ENCODE peak calls at places on chromosomes 12 and 14, in six cellular contexts. One of them, this sample, is unnamed.

GRCh38 chr12:31582155-31582554 is 8.8 kb downstream of the DENND5B start:
- DNase-seq in choroid plexus epithelial cell: peak; percentile 72
- DNase-seq in endothelial cell of umbilical vein: no peak
- DNase-seq in heart right ventricle: no peak
- DNase-seq in fibroblast of lung: peak; percentile 77
- DNase-seq in mammary epithelial cell: no peak
- DNase-seq in this sample: no peak

GRCh38 chr12:130944878-130945277 is 8.8 kb upstream of the ADGRD1 start:
- DNase-seq in heart right ventricle: no peak
- DNase-seq in endothelial cell of umbilical vein: no peak
- DNase-seq in mammary epithelial cell: no peak
- DNase-seq in choroid plexus epithelial cell: no peak
- DNase-seq in fibroblast of lung: no peak
- DNase-seq in this sample: no peak

GRCh38 chr12:109961201-109961600 is 35.0 kb downstream of the GIT2 start:
- DNase-seq in heart right ventricle: no peak
- DNase-seq in fibroblast of lung: peak; percentile 86
- DNase-seq in endothelial cell of umbilical vein: no peak
- DNase-seq in mammary epithelial cell: no peak
- DNase-seq in choroid plexus epithelial cell: no peak
- DNase-seq in this sample: no peak

GRCh38 chr14:76484355-76484754 is 108.4 kb downstream of the ESRRB start:
- DNase-seq in heart right ventricle: no peak
- DNase-seq in endothelial cell of umbilical vein: no peak
- DNase-seq in mammary epithelial cell: no peak
- DNase-seq in choroid plexus epithelial cell: no peak
- DNase-seq in fibroblast of lung: no peak
- DNase-seq in this sample: no peak

GRCh38 chr12:88896958-88897357 is 316.7 kb upstream of the KITLG start:
- DNase-seq in heart right ventricle: no peak
- DNase-seq in fibroblast of lung: peak; percentile 71
- DNase-seq in choroid plexus epithelial cell: no peak
- DNase-seq in mammary epithelial cell: no peak
- DNase-seq in endothelial cell of umbilical vein: peak; percentile 90
- DNase-seq in this sample: no peak

GRCh38 chr14:95784137-95784536 is 70.2 kb upstream of the TCL1A start:
- DNase-seq in heart right ventricle: peak; percentile 11
- DNase-seq in fibroblast of lung: peak; percentile 18
- DNase-seq in choroid plexus epithelial cell: peak; percentile 40
- DNase-seq in mammary epithelial cell: peak; percentile 8
- DNase-seq in endothelial cell of umbilical vein: peak; percentile 15
- DNase-seq in this sample: no peak

GRCh38 chr14:52902971-52903385 is 47.9 kb downstream of the FERMT2 start:
- DNase-seq in heart right ventricle: no peak
- DNase-seq in mammary epithelial cell: peak; percentile 29
- DNase-seq in fibroblast of lung: peak; percentile 64
- DNase-seq in endothelial cell of umbilical vein: peak; percentile 73
- DNase-seq in choroid plexus epithelial cell: peak; percentile 57
- DNase-seq in this sample: no peak

GRCh38 chr12:1819050-1819449 is 1.3 kb upstream of the LRTM2 start:
- DNase-seq in choroid plexus epithelial cell: no peak
- DNase-seq in fibroblast of lung: no peak
- DNase-seq in mammary epithelial cell: no peak
- DNase-seq in endothelial cell of umbilical vein: no peak
- DNase-seq in heart right ventricle: no peak
- DNase-seq in this sample: no peak

GRCh38 chr14:53792909-53793308 is 163.7 kb downstream of the BMP4 start:
- DNase-seq in fibroblast of lung: no peak
- DNase-seq in heart right ventricle: no peak
- DNase-seq in endothelial cell of umbilical vein: no peak
- DNase-seq in mammary epithelial cell: no peak
- DNase-seq in choroid plexus epithelial cell: no peak
- DNase-seq in this sample: no peak

GRCh38 chr12:100199347-100200136 is 1.1 kb upstream of the ACTR6 start:
- DNase-seq in endothelial cell of umbilical vein: peak; percentile 20
- DNase-seq in heart right ventricle: peak; percentile 41
- DNase-seq in choroid plexus epithelial cell: peak; percentile 10
- DNase-seq in mammary epithelial cell: peak; percentile 52
- DNase-seq in fibroblast of lung: peak; percentile 25
- DNase-seq in this sample: no peak

GRCh38 chr12:25977047-25977446 is 18.6 kb downstream of the RASSF8 start:
- DNase-seq in endothelial cell of umbilical vein: no peak
- DNase-seq in mammary epithelial cell: peak; percentile 45
- DNase-seq in fibroblast of lung: peak; percentile 97
- DNase-seq in choroid plexus epithelial cell: no peak
- DNase-seq in heart right ventricle: no peak
- DNase-seq in this sample: peak; percentile 96

GRCh38 chr14:41749425-41749824 is 142.7 kb downstream of the LRFN5 start:
- DNase-seq in fibroblast of lung: peak; percentile 1
- DNase-seq in mammary epithelial cell: no peak
- DNase-seq in endothelial cell of umbilical vein: no peak
- DNase-seq in choroid plexus epithelial cell: peak; percentile 61
- DNase-seq in heart right ventricle: no peak
- DNase-seq in this sample: no peak

GRCh38 chr12:89573081-89573810 is 47.4 kb upstream of the POC1B start:
- DNase-seq in choroid plexus epithelial cell: no peak
- DNase-seq in endothelial cell of umbilical vein: no peak
- DNase-seq in heart right ventricle: no peak
- DNase-seq in mammary epithelial cell: no peak
- DNase-seq in fibroblast of lung: peak; percentile 10
- DNase-seq in this sample: no peak

GRCh38 chr12:88805692-88806091 is 225.4 kb upstream of the KITLG start:
- DNase-seq in choroid plexus epithelial cell: no peak
- DNase-seq in mammary epithelial cell: no peak
- DNase-seq in heart right ventricle: no peak
- DNase-seq in fibroblast of lung: no peak
- DNase-seq in endothelial cell of umbilical vein: no peak
- DNase-seq in this sample: no peak

GRCh38 chr14:95319312-95320075 is at the start of gene CLMN:
- DNase-seq in fibroblast of lung: peak; percentile 21
- DNase-seq in choroid plexus epithelial cell: peak; percentile 28
- DNase-seq in endothelial cell of umbilical vein: peak; percentile 25
- DNase-seq in mammary epithelial cell: peak; percentile 52
- DNase-seq in heart right ventricle: peak; percentile 21
- DNase-seq in this sample: no peak

GRCh38 chr12:26149963-26150362 is 25.1 kb upstream of the BHLHE41 start:
- DNase-seq in choroid plexus epithelial cell: no peak
- DNase-seq in heart right ventricle: no peak
- DNase-seq in mammary epithelial cell: no peak
- DNase-seq in endothelial cell of umbilical vein: no peak
- DNase-seq in fibroblast of lung: no peak
- DNase-seq in this sample: no peak

GRCh38 chr12:3117628-3118027 is 40.4 kb downstream of the TSPAN9 start:
- DNase-seq in fibroblast of lung: peak; percentile 96
- DNase-seq in heart right ventricle: no peak
- DNase-seq in endothelial cell of umbilical vein: no peak
- DNase-seq in mammary epithelial cell: peak; percentile 89
- DNase-seq in choroid plexus epithelial cell: peak; percentile 87
- DNase-seq in this sample: no peak

GRCh38 chr14:94992046-94992445 is 165.3 kb downstream of the DICER1 start:
- DNase-seq in choroid plexus epithelial cell: no peak
- DNase-seq in endothelial cell of umbilical vein: no peak
- DNase-seq in fibroblast of lung: no peak
- DNase-seq in mammary epithelial cell: peak; percentile 83
- DNase-seq in heart right ventricle: no peak
- DNase-seq in this sample: no peak

GRCh38 chr14:55423969-55424368 is 12.3 kb upstream of the ATG14 start:
- DNase-seq in choroid plexus epithelial cell: no peak
- DNase-seq in endothelial cell of umbilical vein: no peak
- DNase-seq in fibroblast of lung: no peak
- DNase-seq in heart right ventricle: no peak
- DNase-seq in mammary epithelial cell: no peak
- DNase-seq in this sample: no peak

GRCh38 chr12:128715485-128715884 is 108.3 kb downstream of the SLC15A4 start:
- DNase-seq in endothelial cell of umbilical vein: no peak
- DNase-seq in heart right ventricle: no peak
- DNase-seq in choroid plexus epithelial cell: no peak
- DNase-seq in mammary epithelial cell: no peak
- DNase-seq in fibroblast of lung: no peak
- DNase-seq in this sample: no peak

GRCh38 chr12:79645235-79645630 is 45.5 kb downstream of the PAWR start:
- DNase-seq in fibroblast of lung: no peak
- DNase-seq in choroid plexus epithelial cell: no peak
- DNase-seq in endothelial cell of umbilical vein: no peak
- DNase-seq in mammary epithelial cell: no peak
- DNase-seq in heart right ventricle: no peak
- DNase-seq in this sample: no peak

GRCh38 chr12:98883231-98883630 is 238.1 kb downstream of the APAF1 start:
- DNase-seq in fibroblast of lung: no peak
- DNase-seq in choroid plexus epithelial cell: no peak
- DNase-seq in heart right ventricle: no peak
- DNase-seq in mammary epithelial cell: no peak
- DNase-seq in endothelial cell of umbilical vein: no peak
- DNase-seq in this sample: no peak

GRCh38 chr12:50282581-50283229 is 615 bp downstream of the LIMA1 start:
- DNase-seq in heart right ventricle: no peak
- DNase-seq in fibroblast of lung: peak; percentile 54
- DNase-seq in endothelial cell of umbilical vein: peak; percentile 61
- DNase-seq in choroid plexus epithelial cell: peak; percentile 45
- DNase-seq in mammary epithelial cell: peak; percentile 12
- DNase-seq in this sample: no peak

GRCh38 chr14:69441948-69442347 is 42.6 kb upstream of the PLEKHD1 start:
- DNase-seq in choroid plexus epithelial cell: peak; percentile 12
- DNase-seq in mammary epithelial cell: no peak
- DNase-seq in fibroblast of lung: no peak
- DNase-seq in heart right ventricle: no peak
- DNase-seq in endothelial cell of umbilical vein: no peak
- DNase-seq in this sample: no peak

GRCh38 chr14:39430762-39431415 is 1.3 kb downstream of the FBXO33 start:
- DNase-seq in heart right ventricle: no peak
- DNase-seq in mammary epithelial cell: peak; percentile 6
- DNase-seq in fibroblast of lung: peak; percentile 17
- DNase-seq in choroid plexus epithelial cell: peak; percentile 23
- DNase-seq in endothelial cell of umbilical vein: peak; percentile 20
- DNase-seq in this sample: no peak

GRCh38 chr14:23580948-23581281 is 2.3 kb upstream of the JPH4 start:
- DNase-seq in heart right ventricle: no peak
- DNase-seq in mammary epithelial cell: no peak
- DNase-seq in fibroblast of lung: no peak
- DNase-seq in endothelial cell of umbilical vein: no peak
- DNase-seq in choroid plexus epithelial cell: no peak
- DNase-seq in this sample: no peak

GRCh38 chr12:23947395-23947794 is 2.1 kb downstream of the SOX5 start:
- DNase-seq in heart right ventricle: no peak
- DNase-seq in choroid plexus epithelial cell: no peak
- DNase-seq in mammary epithelial cell: no peak
- DNase-seq in fibroblast of lung: no peak
- DNase-seq in endothelial cell of umbilical vein: no peak
- DNase-seq in this sample: no peak
- H3K4me3 ChIP-seq in heart right ventricle: no peak overlapping the region
- H3K4me3 ChIP-seq in choroid plexus epithelial cell: no peak overlapping the region
- H3K4me3 ChIP-seq in mammary epithelial cell: no peak overlapping the region
- H3K4me3 ChIP-seq in fibroblast of lung: no peak overlapping the region
- H3K4me3 ChIP-seq in endothelial cell of umbilical vein: no peak overlapping the region
- H3K4me3 ChIP-seq in this sample: no peak overlapping the region

GRCh38 chr12:13790317-13790716 is 191.1 kb downstream of the GRIN2B start:
- DNase-seq in endothelial cell of umbilical vein: no peak
- DNase-seq in mammary epithelial cell: no peak
- DNase-seq in heart right ventricle: no peak
- DNase-seq in fibroblast of lung: no peak
- DNase-seq in choroid plexus epithelial cell: no peak
- DNase-seq in this sample: no peak
- TF ChIP-seq CTCF in endothelial cell of umbilical vein: no peak
- TF ChIP-seq CTCF in mammary epithelial cell: no peak
- TF ChIP-seq CTCF in heart right ventricle: no peak
- TF ChIP-seq CTCF in fibroblast of lung: no peak
- TF ChIP-seq CTCF in choroid plexus epithelial cell: no peak
- TF ChIP-seq CTCF in this sample: no peak

GRCh38 chr12:104958009-104958945 is at the start of gene SLC41A2:
- DNase-seq in fibroblast of lung: peak; percentile 96
- DNase-seq in choroid plexus epithelial cell: peak; percentile 94
- DNase-seq in endothelial cell of umbilical vein: peak; percentile 81
- DNase-seq in mammary epithelial cell: peak; percentile 86
- DNase-seq in heart right ventricle: peak; percentile 68
- DNase-seq in this sample: peak; percentile 72
- H3K4me3 ChIP-seq in fibroblast of lung: peak within 1 kb of the TSS; percentile 59
- H3K4me3 ChIP-seq in choroid plexus epithelial cell: peak within 1 kb of the TSS; percentile 85
- H3K4me3 ChIP-seq in endothelial cell of umbilical vein: peak within 1 kb of the TSS; percentile 72
- H3K4me3 ChIP-seq in mammary epithelial cell: peak within 1 kb of the TSS; percentile 86
- H3K4me3 ChIP-seq in heart right ventricle: peak within 1 kb of the TSS; percentile 77
- H3K4me3 ChIP-seq in this sample: peak within 1 kb of the TSS; percentile 86

DNA sequence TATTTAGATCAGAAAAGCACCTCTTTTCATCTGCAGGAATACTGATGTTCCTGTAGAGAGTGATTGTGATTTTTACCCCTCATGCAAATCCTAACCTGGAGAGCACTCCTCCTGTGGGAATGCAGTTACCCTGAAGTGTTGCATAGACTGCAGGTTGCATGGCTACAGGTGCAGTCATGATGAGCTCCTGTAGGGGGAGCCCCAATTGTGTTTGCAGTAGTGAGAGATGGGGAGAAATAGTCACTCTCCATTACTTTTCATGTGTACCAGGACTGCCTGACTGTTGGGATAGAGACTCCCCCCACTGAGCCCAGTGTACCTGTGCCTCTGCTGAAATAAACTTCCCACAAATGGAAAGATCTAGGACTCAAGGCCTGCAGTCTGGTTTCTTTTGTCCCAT is 1086.5 kb downstream of the SLC6A15 start:
- DNase-seq in mammary epithelial cell: peak; percentile 39
- DNase-seq in choroid plexus epithelial cell: peak; percentile 75
- DNase-seq in endothelial cell of umbilical vein: peak; percentile 8
- DNase-seq in fibroblast of lung: no peak
- DNase-seq in heart right ventricle: no peak
- DNase-seq in this sample: no peak
- TF ChIP-seq CTCF in mammary epithelial cell: peak; percentile 92
- TF ChIP-seq CTCF in choroid plexus epithelial cell: peak; percentile 93
- TF ChIP-seq CTCF in endothelial cell of umbilical vein: peak; percentile 68
- TF ChIP-seq CTCF in fibroblast of lung: peak; percentile 94
- TF ChIP-seq CTCF in heart right ventricle: peak; percentile 52
- TF ChIP-seq CTCF in this sample: peak; percentile 73

GRCh38 chr12:27575780-27576154 is 51.8 kb downstream of the PPFIBP1 start:
- DNase-seq in endothelial cell of umbilical vein: peak; percentile 49
- DNase-seq in mammary epithelial cell: no peak
- DNase-seq in choroid plexus epithelial cell: no peak
- DNase-seq in heart right ventricle: no peak
- DNase-seq in fibroblast of lung: no peak
- DNase-seq in this sample: no peak
- H3K4me3 ChIP-seq in endothelial cell of umbilical vein: no peak overlapping the region
- H3K4me3 ChIP-seq in mammary epithelial cell: no peak overlapping the region
- H3K4me3 ChIP-seq in choroid plexus epithelial cell: no peak overlapping the region
- H3K4me3 ChIP-seq in heart right ventricle: no peak overlapping the region
- H3K4me3 ChIP-seq in fibroblast of lung: no peak overlapping the region
- H3K4me3 ChIP-seq in this sample: no peak overlapping the region

DNA sequence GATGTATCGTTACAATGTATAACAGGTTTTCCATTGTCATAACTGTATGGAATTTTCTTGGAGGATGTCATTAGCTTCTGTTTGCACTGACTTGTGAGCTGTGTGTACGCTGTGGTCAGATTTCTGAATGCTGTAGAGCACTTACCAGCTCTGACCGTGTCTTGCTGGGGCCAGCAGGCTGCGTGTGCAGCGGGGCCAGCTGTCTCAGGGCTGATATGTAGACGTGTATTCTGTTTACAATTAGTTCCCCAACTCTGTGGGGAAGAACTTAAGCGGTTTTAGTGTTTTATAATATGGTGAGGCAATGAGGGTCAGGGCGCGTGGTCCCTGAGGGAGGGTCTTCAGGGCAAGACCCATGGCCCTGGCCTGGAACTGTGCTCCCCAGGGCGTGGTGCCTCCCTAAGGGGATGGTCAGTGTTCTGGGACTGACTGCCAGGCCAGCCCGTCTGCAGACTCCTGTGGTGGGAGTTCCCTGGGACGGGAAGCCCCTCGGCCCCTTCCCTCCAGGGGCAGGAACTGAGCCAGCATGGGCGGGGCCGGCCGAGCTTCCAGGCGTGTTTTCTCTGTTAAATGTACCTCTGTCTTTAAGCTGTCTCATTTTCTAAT is 18.7 kb downstream of the XRCC3 start:
- DNase-seq in heart right ventricle: peak; percentile 68
- DNase-seq in fibroblast of lung: peak; percentile 44
- DNase-seq in mammary epithelial cell: no peak
- DNase-seq in endothelial cell of umbilical vein: peak; percentile 71
- DNase-seq in choroid plexus epithelial cell: peak; percentile 91
- DNase-seq in this sample: no peak
- TF ChIP-seq CTCF in heart right ventricle: no peak
- TF ChIP-seq CTCF in fibroblast of lung: peak; percentile 21
- TF ChIP-seq CTCF in mammary epithelial cell: no peak
- TF ChIP-seq CTCF in endothelial cell of umbilical vein: no peak
- TF ChIP-seq CTCF in choroid plexus epithelial cell: no peak
- TF ChIP-seq CTCF in this sample: no peak